ENCODE peak calls at places on chromosomes 12 and 14, in five cellular contexts. R is DND-41, P is HCT116, Y is H1, H is fibroblast of lung. A is an unnamed sample. For H3K79me2, the result is how much of the 10 kb centered on the place peaks cover.

GRCh38 chr12:47786662-47786974 is 13.6 kb downstream of the SLC48A1 start:
- DNase-seq in R (no peak), P (no peak), Y (no peak), H (no peak), A (no peak)

GRCh38 chr12:20350495-20350894 is 17.8 kb upstream of the PDE3A start:
- DNase-seq in R (no peak), P (no peak), Y (no peak), H (peak), A (no peak)

GRCh38 chr12:21627924-21628323 is 23.3 kb upstream of the GYS2 start:
- DNase-seq in R (no peak), P (no peak), Y (no peak), H (no peak), A (no peak)

GRCh38 chr14:101723061-101723595 is 38.4 kb upstream of the PPP2R5C start:
- DNase-seq in R (no peak), P (no peak), Y (no peak), H (no peak), A (no peak)

GRCh38 chr12:62900686-62901272 is 34.2 kb downstream of the PPM1H start:
- DNase-seq in R (no peak), P (no peak), Y (no peak), H (peak), A (no peak)

GRCh38 chr12:98355322-98355721 is 160.1 kb upstream of the TMPO start:
- DNase-seq in R (no peak), P (no peak), Y (no peak), H (no peak), A (no peak)

GRCh38 chr14:21852061-21852664 is 178.5 kb upstream of the OR4E1 start:
- DNase-seq in R (peak), P (peak), Y (peak), H (peak), A (peak)

GRCh38 chr14:96267336-96267735 is 11.3 kb downstream of the BDKRB1 start:
- DNase-seq in R (no peak), P (no peak), Y (no peak), H (peak), A (no peak)

GRCh38 chr12:74722709-74723108 is 185.1 kb downstream of the ATXN7L3B start:
- DNase-seq in R (no peak), P (no peak), Y (no peak), H (no peak), A (no peak)

GRCh38 chr12:114913871-114914801 is 230.2 kb upstream of the TBX3 start:
- DNase-seq in R (no peak), P (peak), Y (no peak), H (peak), A (no peak)

GRCh38 chr12:117294206-117294605 is 67.2 kb downstream of the NOS1 start:
- DNase-seq in R (no peak), P (no peak), Y (no peak), H (no peak), A (peak)

DNA sequence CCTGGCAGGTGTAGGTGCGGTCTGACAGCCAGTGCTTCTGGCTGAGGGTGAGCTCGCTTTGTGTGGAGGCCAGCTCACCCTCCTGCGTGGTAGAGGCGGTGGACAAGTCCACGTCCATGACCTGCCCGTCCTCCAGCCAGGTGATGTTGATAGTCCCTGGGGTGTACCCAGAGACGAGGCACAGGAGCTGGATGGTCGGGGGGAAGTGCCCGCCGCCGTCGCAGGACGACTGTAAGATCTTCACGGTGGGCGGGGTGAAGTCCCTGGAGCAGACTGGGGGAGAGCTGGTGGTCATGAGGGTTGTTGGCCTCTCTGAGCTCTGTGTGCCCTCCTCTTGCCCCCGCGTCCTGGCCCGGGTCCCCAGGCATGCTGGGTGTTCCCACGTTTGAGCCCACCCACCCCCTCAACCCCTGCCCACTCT is 74.6 kb downstream of the TMEM121 start:
- DNase-seq in R (no peak), P (no peak), Y (no peak), H (no peak), A (peak)
- H3K9ac ChIP-seq in R (no peak), P (no peak), Y (no peak), H (no peak), A (no peak)

GRCh38 chr14:71606575-71606974 is 325.7 kb upstream of the RGS6 start:
- DNase-seq in R (no peak), P (no peak), Y (no peak), H (no peak), A (no peak)
- H3K79me2 ChIP-seq in R (half or more), P (under half), Y (under half), H (under half), A (under half)

GRCh38 chr12:113647048-113647447 is 175.4 kb upstream of the LHX5 start:
- DNase-seq in R (peak), P (peak), Y (no peak), H (no peak), A (peak)
- H3K9ac ChIP-seq in R (no peak), P (no peak), Y (no peak), H (no peak), A (no peak)

GRCh38 chr12:122871851-122872785 is 23.8 kb downstream of the VPS37B start:
- DNase-seq in R (no peak), P (no peak), Y (peak), H (peak), A (peak)
- H3K79me2 ChIP-seq in R (half or more), P (half or more), Y (under half), H (half or more), A (under half)

GRCh38 chr12:104060791-104061190 is 3.5 kb upstream of the HCFC2 start:
- DNase-seq in R (no peak), P (no peak), Y (no peak), H (no peak), A (no peak)

GRCh38 chr12:104059963-104060362 is 4.4 kb upstream of the HCFC2 start:
- DNase-seq in R (no peak), P (no peak), Y (no peak), H (no peak), A (no peak)

GRCh38 chr12:104064031-104064841 is at the start of gene HCFC2:
- DNase-seq in R (peak), P (peak), Y (no peak), H (peak), A (peak)

GRCh38 chr12:104063712-104064030 is 660 bp upstream of the HCFC2 start:
- DNase-seq in R (no peak), P (no peak), Y (no peak), H (no peak), A (no peak)

DNA sequence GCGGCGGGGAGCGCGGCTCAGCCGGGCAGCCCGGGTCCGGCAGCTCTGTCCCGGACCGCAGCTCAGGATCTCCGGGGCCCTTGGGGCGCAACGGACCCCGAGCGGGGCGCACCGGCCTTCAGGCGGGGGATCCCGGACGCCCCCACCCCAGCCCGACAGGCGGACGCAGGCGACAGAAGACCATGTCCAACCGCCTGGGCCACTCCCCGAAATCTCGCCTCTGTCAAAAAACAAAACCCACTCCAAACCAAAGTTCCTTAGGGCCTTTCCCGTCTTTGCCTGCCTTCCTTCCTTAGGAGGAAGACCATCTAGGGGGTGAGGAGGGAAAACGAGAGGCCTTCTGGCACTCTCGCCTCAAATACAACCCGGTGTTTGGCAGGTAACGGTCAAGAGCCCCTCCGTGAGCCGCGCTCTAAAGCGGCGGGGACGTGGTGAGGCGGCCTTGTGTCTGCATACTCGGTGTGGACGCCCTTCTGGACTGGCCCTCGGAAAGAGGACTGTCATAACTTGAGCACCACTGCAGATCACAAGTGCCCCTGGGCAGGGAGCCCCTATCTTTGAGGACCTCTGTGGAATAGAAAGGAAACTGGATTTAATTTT is 611 bp downstream of the HCFC2 start:
- DNase-seq in R (no peak), P (no peak), Y (no peak), H (peak), A (no peak)
- H3K9ac ChIP-seq in R (peak), P (peak), Y (no peak), H (peak), A (peak)

A was measured in Karpas-422.